ENCODE peak calls at places on chromosomes 2 and 18, in ten cellular contexts. H, B, K, I, L, Q, N, D, F and T are unnamed samples.

GRCh38 chr2:69836316-69836715 is 6.9 kb downstream of the GMCL1 start:
- DNase-seq in H (no peak), B (no peak), K (no peak), I (no peak), L (no peak), Q (no peak), N (no peak), D (no peak), F (no peak), T (no peak)

GRCh38 chr2:38375711-38376345 is 1.2 kb downstream of the ATL2 start:
- DNase-seq in H (no peak), B (no peak), K (peak; percentile 58), I (no peak), L (no peak), Q (no peak), N (peak; percentile 49), D (no peak), F (no peak), T (no peak)

GRCh38 chr2:23532311-23533013 is 147.5 kb downstream of the KLHL29 start:
- DNase-seq in H (no peak), B (no peak), K (no peak), I (peak; percentile 17), L (peak; percentile 87), Q (no peak), N (no peak), D (no peak), F (no peak), T (no peak)

GRCh38 chr2:231277962-231278361 is 79.5 kb downstream of the ARMC9 start:
- DNase-seq in H (no peak), B (no peak), K (no peak), I (no peak), L (no peak), Q (no peak), N (no peak), D (no peak), F (no peak), T (no peak)

GRCh38 chr2:105734762-105735538 is 9.8 kb upstream of the NCK2 start:
- DNase-seq in H (no peak), B (no peak), K (no peak), I (no peak), L (no peak), Q (no peak), N (peak; percentile 91), D (no peak), F (no peak), T (no peak)

GRCh38 chr2:99342536-99342935 is 5.3 kb downstream of the EIF5B start:
- DNase-seq in H (no peak), B (no peak), K (no peak), I (no peak), L (no peak), Q (no peak), N (no peak), D (no peak), F (no peak), T (no peak)

GRCh38 chr2:142734770-142735169 is 142.7 kb upstream of the KYNU start:
- DNase-seq in H (no peak), B (no peak), K (no peak), I (no peak), L (no peak), Q (no peak), N (peak; percentile 9), D (no peak), F (no peak), T (no peak)

GRCh38 chr2:201234167-201235139 is 25.9 kb upstream of the CASP8 start:
- DNase-seq in H (no peak), B (no peak), K (no peak), I (no peak), L (no peak), Q (no peak), N (peak; percentile 42), D (no peak), F (no peak), T (no peak)

GRCh38 chr2:120134263-120134662 is 88.9 kb downstream of the TMEM185B start:
- DNase-seq in H (no peak), B (no peak), K (peak; percentile 33), I (no peak), L (no peak), Q (peak; percentile 88), N (peak; percentile 91), D (no peak), F (peak; percentile 59), T (no peak)

GRCh38 chr2:72011791-72012190 is 135.9 kb downstream of the CYP26B1 start:
- DNase-seq in H (no peak), B (no peak), K (no peak), I (no peak), L (no peak), Q (no peak), N (no peak), D (no peak), F (no peak), T (no peak)

GRCh38 chr2:159558479-159558878 is 57.9 kb downstream of the BAZ2B start:
- DNase-seq in H (no peak), B (no peak), K (no peak), I (no peak), L (no peak), Q (no peak), N (no peak), D (no peak), F (no peak), T (no peak)

GRCh38 chr2:230512955-230513748 is 97.2 kb downstream of the SP100 start:
- DNase-seq in H (no peak), B (no peak), K (no peak), I (no peak), L (no peak), Q (no peak), N (peak; percentile 69), D (no peak), F (peak; percentile 2), T (no peak)

GRCh38 chr2:174013310-174013751 is 48.2 kb upstream of the SP3 start:
- DNase-seq in H (peak; percentile 39), B (no peak), K (peak; percentile 33), I (no peak), L (no peak), Q (no peak), N (peak; percentile 38), D (no peak), F (no peak), T (no peak)

GRCh38 chr18:10013621-10014543 is 100.1 kb downstream of the VAPA start:
- DNase-seq in H (peak; percentile 67), B (no peak), K (no peak), I (no peak), L (no peak), Q (no peak), N (no peak), D (no peak), F (no peak), T (no peak)

GRCh38 chr2:217822296-217823252 is 180.2 kb downstream of the TNS1 start:
- DNase-seq in H (peak; percentile 17), B (no peak), K (peak; percentile 55), I (no peak), L (no peak), Q (no peak), N (peak; percentile 77), D (no peak), F (peak; percentile 13), T (no peak)

GRCh38 chr18:10340821-10341220 is 113.6 kb upstream of the APCDD1 start:
- DNase-seq in H (no peak), B (no peak), K (no peak), I (no peak), L (no peak), Q (no peak), N (no peak), D (no peak), F (no peak), T (no peak)

GRCh38 chr2:39504790-39505335 is 67.8 kb upstream of the MAP4K3 start:
- DNase-seq in H (no peak), B (no peak), K (no peak), I (no peak), L (no peak), Q (no peak), N (peak; percentile 87), D (no peak), F (no peak), T (no peak)

GRCh38 chr2:157940024-157940423 is 63.9 kb upstream of the ACVR1 start:
- DNase-seq in H (no peak), B (no peak), K (no peak), I (no peak), L (no peak), Q (no peak), N (peak; percentile 65), D (no peak), F (no peak), T (no peak)

GRCh38 chr2:55482186-55482945 is 37.2 kb upstream of the CFAP36 start:
- DNase-seq in H (no peak), B (no peak), K (no peak), I (no peak), L (peak; percentile 80), Q (no peak), N (peak; percentile 87), D (no peak), F (no peak), T (peak; percentile 27)

GRCh38 chr2:175621847-175622246 is 380.2 kb downstream of the LNPK start:
- DNase-seq in H (no peak), B (no peak), K (no peak), I (no peak), L (no peak), Q (no peak), N (no peak), D (no peak), F (no peak), T (no peak)

GRCh38 chr2:170737406-170737805 is 22.3 kb downstream of the SP5 start:
- DNase-seq in H (no peak), B (no peak), K (no peak), I (no peak), L (no peak), Q (no peak), N (no peak), D (no peak), F (no peak), T (no peak)

GRCh38 chr18:32208012-32208411 is 18.2 kb downstream of the MEP1B start:
- DNase-seq in H (no peak), B (no peak), K (no peak), I (no peak), L (no peak), Q (no peak), N (no peak), D (no peak), F (no peak), T (no peak)

GRCh38 chr2:23312996-23313606 is 71.9 kb upstream of the KLHL29 start:
- DNase-seq in H (no peak), B (no peak), K (peak; percentile 87), I (no peak), L (no peak), Q (no peak), N (no peak), D (no peak), F (peak; percentile 12), T (peak; percentile 75)

GRCh38 chr2:191950132-191950885 is 103.4 kb upstream of the CAVIN2 start:
- DNase-seq in H (no peak), B (no peak), K (no peak), I (no peak), L (no peak), Q (no peak), N (peak; percentile 74), D (no peak), F (no peak), T (no peak)

GRCh38 chr2:232925153-232925768 is 55.2 kb downstream of the SNORC start:
- DNase-seq in H (no peak), B (no peak), K (peak; percentile 48), I (no peak), L (no peak), Q (no peak), N (no peak), D (no peak), F (no peak), T (peak; percentile 46)

GRCh38 chr2:66885775-66886402 is 451.0 kb downstream of the MEIS1 start:
- DNase-seq in H (no peak), B (no peak), K (no peak), I (no peak), L (no peak), Q (no peak), N (no peak), D (no peak), F (no peak), T (no peak)

GRCh38 chr2:199977984-199978415 is 22.6 kb downstream of the MAIP1 start:
- DNase-seq in H (no peak), B (no peak), K (no peak), I (no peak), L (no peak), Q (no peak), N (peak; percentile 92), D (no peak), F (peak; percentile 76), T (no peak)

GRCh38 chr2:74857215-74857614 is 23.3 kb downstream of the HK2 start:
- DNase-seq in H (no peak), B (no peak), K (no peak), I (no peak), L (no peak), Q (no peak), N (no peak), D (no peak), F (no peak), T (no peak)